ENCODE peak calls at places on chromosomes 4 and X, in eight cellular contexts. B, A, D, S, F, Y, L and U are unnamed samples.

GRCh38 chrX:100654256-100654655 is 10.3 kb downstream of the SRPX2 start:
- DNase-seq in B (peak), A (peak), D (no peak), S (no peak), F (peak), Y (no peak), L (no peak), U (no peak)

GRCh38 chr4:166143227-166143626 is 270.2 kb downstream of the TLL1 start:
- DNase-seq in B (peak), A (no peak), D (no peak), S (no peak), F (peak), Y (no peak), L (no peak), U (no peak)

GRCh38 chrX:45264865-45265264 is 64.2 kb upstream of the DIPK2B start:
- DNase-seq in B (no peak), A (no peak), D (no peak), S (no peak), F (no peak), Y (no peak), L (no peak), U (no peak)

GRCh38 chr4:10716163-10716562 is 31.6 kb upstream of the CLNK start:
- DNase-seq in B (no peak), A (no peak), D (no peak), S (no peak), F (no peak), Y (no peak), L (no peak), U (no peak)

GRCh38 chrX:154981116-154981411 is 41.5 kb downstream of the F8 start:
- DNase-seq in B (no peak), A (no peak), D (no peak), S (no peak), F (no peak), Y (no peak), L (no peak), U (no peak)

GRCh38 chr4:81031389-81032173 is 1.1 kb downstream of the BMP3 start:
- DNase-seq in B (no peak), A (no peak), D (no peak), S (no peak), F (no peak), Y (no peak), L (peak), U (no peak)

GRCh38 chrX:125340508-125340907 is 20.8 kb downstream of the TEX13C start:
- DNase-seq in B (no peak), A (no peak), D (no peak), S (no peak), F (no peak), Y (no peak), L (no peak), U (no peak)

GRCh38 chr4:15117270-15117946 is 115.1 kb downstream of the CPEB2 start:
- DNase-seq in B (peak), A (no peak), D (no peak), S (no peak), F (no peak), Y (no peak), L (no peak), U (no peak)

GRCh38 chr4:38034986-38035882 is 75.0 kb downstream of the PTTG2 start:
- DNase-seq in B (peak), A (peak), D (no peak), S (no peak), F (peak), Y (peak), L (peak), U (no peak)

GRCh38 chr4:179719766-179720470 is 2277.7 kb upstream of the AGA start:
- DNase-seq in B (no peak), A (no peak), D (no peak), S (no peak), F (no peak), Y (no peak), L (no peak), U (no peak)

GRCh38 chr4:177473991-177474390 is 31.8 kb upstream of the AGA start:
- DNase-seq in B (no peak), A (no peak), D (no peak), S (no peak), F (no peak), Y (no peak), L (no peak), U (no peak)

GRCh38 chr4:12791536-12791935 is 692.6 kb downstream of the RAB28 start:
- DNase-seq in B (no peak), A (peak), D (no peak), S (no peak), F (no peak), Y (no peak), L (no peak), U (no peak)